ENCODE peak calls at places on chromosomes 12 and 14, in five cellular contexts. One of them, this sample, is unnamed.

GRCh38 chr14:35430459-35431199 is 26.1 kb upstream of the NFKBIA start:
- DNase-seq in H1: no peak
- DNase-seq in IMR-90: no peak
- DNase-seq in K562: no peak
- DNase-seq in HepG2: no peak
- DNase-seq in this sample: no peak

GRCh38 chr12:26402648-26403047 is 207.3 kb downstream of the SSPN start:
- DNase-seq in H1: no peak
- DNase-seq in IMR-90: no peak
- DNase-seq in K562: no peak
- DNase-seq in HepG2: peak; percentile 7
- DNase-seq in this sample: peak; percentile 15

GRCh38 chr12:46445551-46446235 is 73.1 kb upstream of the SLC38A2 start:
- DNase-seq in H1: no peak
- DNase-seq in IMR-90: no peak
- DNase-seq in K562: no peak
- DNase-seq in HepG2: no peak
- DNase-seq in this sample: no peak

GRCh38 chr14:99258341-99258781 is 13.6 kb downstream of the BCL11B start:
- DNase-seq in H1: no peak
- DNase-seq in IMR-90: no peak
- DNase-seq in K562: no peak
- DNase-seq in HepG2: no peak
- DNase-seq in this sample: no peak

GRCh38 chr12:124700810-124701594 is 133.6 kb upstream of the NCOR2 start:
- DNase-seq in H1: no peak
- DNase-seq in IMR-90: peak; percentile 50
- DNase-seq in K562: no peak
- DNase-seq in HepG2: no peak
- DNase-seq in this sample: peak; percentile 69

GRCh38 chr12:6553051-6553868 is 2.6 kb downstream of the IFFO1 start:
- DNase-seq in H1: no peak
- DNase-seq in IMR-90: peak; percentile 73
- DNase-seq in K562: no peak
- DNase-seq in HepG2: no peak
- DNase-seq in this sample: no peak

GRCh38 chr14:99945732-99946651 is 119.2 kb upstream of the EVL start:
- DNase-seq in H1: no peak
- DNase-seq in IMR-90: peak; percentile 20
- DNase-seq in K562: no peak
- DNase-seq in HepG2: no peak
- DNase-seq in this sample: no peak

GRCh38 chr12:54052745-54053624 is 650 bp upstream of the HOXC4 start:
- DNase-seq in H1: no peak
- DNase-seq in IMR-90: no peak
- DNase-seq in K562: no peak
- DNase-seq in HepG2: no peak
- DNase-seq in this sample: no peak

GRCh38 chr12:78085562-78086182 is 255.0 kb downstream of the NAV3 start:
- DNase-seq in H1: no peak
- DNase-seq in IMR-90: peak; percentile 74
- DNase-seq in K562: no peak
- DNase-seq in HepG2: no peak
- DNase-seq in this sample: no peak

GRCh38 chr14:92549853-92550244 is 36.3 kb downstream of the RIN3 start:
- DNase-seq in H1: no peak
- DNase-seq in IMR-90: peak; percentile 16
- DNase-seq in K562: no peak
- DNase-seq in HepG2: no peak
- DNase-seq in this sample: no peak

GRCh38 chr12:42039146-42039545 is 105.5 kb downstream of the GXYLT1 start:
- DNase-seq in H1: no peak
- DNase-seq in IMR-90: peak; percentile 43
- DNase-seq in K562: no peak
- DNase-seq in HepG2: no peak
- DNase-seq in this sample: peak; percentile 26

GRCh38 chr12:52029686-52030085 is 21.6 kb upstream of the NR4A1 start:
- DNase-seq in H1: peak; percentile 71
- DNase-seq in IMR-90: peak; percentile 52
- DNase-seq in K562: no peak
- DNase-seq in HepG2: no peak
- DNase-seq in this sample: peak; percentile 76

GRCh38 chr12:68746572-68747180 is 700 bp downstream of the SLC35E3 start:
- DNase-seq in H1: no peak
- DNase-seq in IMR-90: peak; percentile 68
- DNase-seq in K562: peak; percentile 36
- DNase-seq in HepG2: peak; percentile 48
- DNase-seq in this sample: peak; percentile 51

GRCh38 chr12:110012137-110012536 is 12.9 kb downstream of the ANKRD13A start:
- DNase-seq in H1: no peak
- DNase-seq in IMR-90: no peak
- DNase-seq in K562: no peak
- DNase-seq in HepG2: peak; percentile 37
- DNase-seq in this sample: no peak

GRCh38 chr14:70871863-70872677 is 35.2 kb upstream of the PCNX1 start:
- DNase-seq in H1: no peak
- DNase-seq in IMR-90: no peak
- DNase-seq in K562: no peak
- DNase-seq in HepG2: no peak
- DNase-seq in this sample: no peak

GRCh38 chr14:101603096-101603495 is 41.8 kb downstream of the DIO3 start:
- DNase-seq in H1: peak; percentile 32
- DNase-seq in IMR-90: no peak
- DNase-seq in K562: no peak
- DNase-seq in HepG2: no peak
- DNase-seq in this sample: no peak

GRCh38 chr14:68442828-68443460 is 349.9 kb downstream of the ZFP36L1 start:
- DNase-seq in H1: no peak
- DNase-seq in IMR-90: peak; percentile 49
- DNase-seq in K562: no peak
- DNase-seq in HepG2: no peak
- DNase-seq in this sample: no peak

GRCh38 chr14:51638071-51638944 is 13.4 kb upstream of the FRMD6 start:
- DNase-seq in H1: peak; percentile 48
- DNase-seq in IMR-90: no peak
- DNase-seq in K562: no peak
- DNase-seq in HepG2: peak; percentile 75
- DNase-seq in this sample: peak; percentile 68

GRCh38 chr14:75450381-75451276 is 22.8 kb downstream of the JDP2 start:
- DNase-seq in H1: no peak
- DNase-seq in IMR-90: peak; percentile 40
- DNase-seq in K562: no peak
- DNase-seq in HepG2: peak; percentile 61
- DNase-seq in this sample: no peak

GRCh38 chr12:80935076-80935475 is 2.7 kb downstream of the LIN7A start:
- DNase-seq in H1: no peak
- DNase-seq in IMR-90: no peak
- DNase-seq in K562: no peak
- DNase-seq in HepG2: no peak
- DNase-seq in this sample: no peak

GRCh38 chr12:51320695-51321320 is 3.2 kb downstream of the BIN2 start:
- DNase-seq in H1: no peak
- DNase-seq in IMR-90: peak; percentile 26
- DNase-seq in K562: peak; percentile 56
- DNase-seq in HepG2: no peak
- DNase-seq in this sample: peak; percentile 79

GRCh38 chr14:100406505-100407131 is 83.5 kb downstream of the SLC25A47 start:
- DNase-seq in H1: no peak
- DNase-seq in IMR-90: peak; percentile 32
- DNase-seq in K562: peak; percentile 48
- DNase-seq in HepG2: peak; percentile 66
- DNase-seq in this sample: no peak

GRCh38 chr12:64125913-64126312 is 96.2 kb downstream of the KICS2 start:
- DNase-seq in H1: no peak
- DNase-seq in IMR-90: no peak
- DNase-seq in K562: no peak
- DNase-seq in HepG2: no peak
- DNase-seq in this sample: no peak

GRCh38 chr12:87827638-87828264 is 201.4 kb downstream of the C12orf50 start:
- DNase-seq in H1: no peak
- DNase-seq in IMR-90: peak; percentile 86
- DNase-seq in K562: no peak
- DNase-seq in HepG2: no peak
- DNase-seq in this sample: peak; percentile 84

GRCh38 chr12:130711751-130712150 is 4.3 kb downstream of the RIMBP2 start:
- DNase-seq in H1: no peak
- DNase-seq in IMR-90: no peak
- DNase-seq in K562: no peak
- DNase-seq in HepG2: no peak
- DNase-seq in this sample: no peak

GRCh38 chr12:104896710-104897109 is 61.4 kb downstream of the SLC41A2 start:
- DNase-seq in H1: no peak
- DNase-seq in IMR-90: no peak
- DNase-seq in K562: no peak
- DNase-seq in HepG2: no peak
- DNase-seq in this sample: no peak

GRCh38 chr14:21097616-21098133 is 780 bp downstream of the ZNF219 start:
- DNase-seq in H1: no peak
- DNase-seq in IMR-90: no peak
- DNase-seq in K562: no peak
- DNase-seq in HepG2: no peak
- DNase-seq in this sample: no peak

GRCh38 chr14:91257328-91258020 is 13.0 kb upstream of the GPR68 start:
- DNase-seq in H1: no peak
- DNase-seq in IMR-90: no peak
- DNase-seq in K562: no peak
- DNase-seq in HepG2: no peak
- DNase-seq in this sample: no peak

GRCh38 chr14:55514819-55515470 is 65.1 kb upstream of the KTN1 start:
- DNase-seq in H1: no peak
- DNase-seq in IMR-90: peak; percentile 87
- DNase-seq in K562: no peak
- DNase-seq in HepG2: no peak
- DNase-seq in this sample: no peak

GRCh38 chr14:90536092-90536491 is 139.3 kb downstream of the CALM1 start:
- DNase-seq in H1: no peak
- DNase-seq in IMR-90: no peak
- DNase-seq in K562: no peak
- DNase-seq in HepG2: no peak
- DNase-seq in this sample: no peak

GRCh38 chr12:99758997-99759396 is 111.4 kb downstream of the GARIN6 start:
- DNase-seq in H1: no peak
- DNase-seq in IMR-90: no peak
- DNase-seq in K562: no peak
- DNase-seq in HepG2: no peak
- DNase-seq in this sample: no peak

DNA sequence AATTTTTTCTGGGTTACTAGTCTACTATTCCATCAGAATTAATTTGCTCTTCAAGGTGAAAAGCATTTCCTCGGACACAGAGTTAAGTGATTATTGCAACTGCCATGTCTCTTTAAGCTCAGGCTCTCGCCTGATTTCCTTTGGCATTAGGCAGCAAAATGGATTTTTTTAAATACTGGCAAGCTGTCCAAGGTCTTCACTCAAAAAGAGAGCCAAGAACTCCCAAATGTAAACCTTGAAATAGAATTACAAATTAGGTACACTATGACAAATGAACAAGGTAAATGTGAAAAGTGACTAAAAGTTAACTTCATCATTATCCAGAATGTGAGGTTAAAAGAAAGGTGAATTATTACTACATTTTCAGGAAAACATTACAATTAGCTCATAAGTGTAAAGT is 111.9 kb downstream of the GARIN6 start:
- DNase-seq in H1: no peak
- DNase-seq in IMR-90: no peak
- DNase-seq in K562: no peak
- DNase-seq in HepG2: no peak
- DNase-seq in this sample: no peak
- TF ChIP-seq MAFK in H1: no peak
- TF ChIP-seq MAFK in IMR-90: no peak
- TF ChIP-seq MAFK in K562: no peak
- TF ChIP-seq MAFK in HepG2: no peak
- TF ChIP-seq MAFK in this sample: no peak

GRCh38 chr14:66603945-66604344 is 96.0 kb downstream of the GPHN start:
- DNase-seq in H1: no peak
- DNase-seq in IMR-90: no peak
- DNase-seq in K562: no peak
- DNase-seq in HepG2: no peak
- DNase-seq in this sample: no peak

GRCh38 chr14:66595394-66595793 is 87.4 kb downstream of the GPHN start:
- DNase-seq in H1: no peak
- DNase-seq in IMR-90: no peak
- DNase-seq in K562: no peak
- DNase-seq in HepG2: no peak
- DNase-seq in this sample: no peak

GRCh38 chr14:66601932-66602578 is 94.1 kb downstream of the GPHN start:
- DNase-seq in H1: no peak
- DNase-seq in IMR-90: no peak
- DNase-seq in K562: no peak
- DNase-seq in HepG2: no peak
- DNase-seq in this sample: no peak

GRCh38 chr14:66596241-66596985 is 88.5 kb downstream of the GPHN start:
- DNase-seq in H1: no peak
- DNase-seq in IMR-90: no peak
- DNase-seq in K562: no peak
- DNase-seq in HepG2: no peak
- DNase-seq in this sample: no peak

GRCh38 chr14:66600416-66600815 is 92.5 kb downstream of the GPHN start:
- DNase-seq in H1: no peak
- DNase-seq in IMR-90: peak; percentile 40
- DNase-seq in K562: no peak
- DNase-seq in HepG2: no peak
- DNase-seq in this sample: no peak
- TF ChIP-seq MAFK in H1: no peak
- TF ChIP-seq MAFK in IMR-90: no peak
- TF ChIP-seq MAFK in K562: no peak
- TF ChIP-seq MAFK in HepG2: no peak
- TF ChIP-seq MAFK in this sample: no peak

DNA sequence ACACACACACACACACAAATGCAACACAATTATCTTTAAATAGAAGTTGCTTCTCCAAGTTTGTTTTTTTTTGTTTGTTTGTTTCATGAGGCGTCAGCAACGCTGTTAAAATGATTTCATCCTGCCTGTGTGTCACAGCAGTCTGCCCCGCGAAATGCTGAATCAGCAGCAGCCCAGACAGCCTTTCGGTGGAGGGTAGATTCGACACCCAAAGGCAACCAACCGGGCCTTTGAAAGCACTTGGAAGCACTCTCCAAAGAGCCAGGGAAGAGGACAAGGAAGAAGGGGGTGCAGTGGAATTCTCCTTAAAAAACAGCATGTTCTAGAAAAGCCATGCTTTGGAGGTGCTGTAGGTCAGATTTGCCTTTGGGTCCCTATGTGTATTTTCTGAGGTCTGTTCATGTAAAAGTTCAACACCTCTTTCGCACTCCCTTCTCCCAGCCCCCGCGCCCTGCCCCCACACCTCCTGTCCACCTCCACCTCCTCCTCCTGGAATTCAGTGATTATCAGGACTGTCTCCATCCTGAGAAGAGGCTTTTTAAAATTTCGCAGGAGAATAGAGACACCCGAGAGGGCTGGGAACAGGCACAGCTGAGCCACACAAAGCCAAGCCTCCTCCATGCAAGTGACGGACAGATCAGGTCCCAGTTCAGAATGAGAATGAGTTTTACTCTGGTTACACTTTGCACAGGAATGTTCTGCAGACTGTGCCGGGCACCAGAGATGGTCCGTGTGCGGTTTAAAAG is 177.8 kb downstream of the ETV6 start:
- DNase-seq in H1: no peak
- DNase-seq in IMR-90: no peak
- DNase-seq in K562: no peak
- DNase-seq in HepG2: no peak
- DNase-seq in this sample: no peak
- TF ChIP-seq MAFK in H1: peak; percentile 96
- TF ChIP-seq MAFK in IMR-90: peak; percentile 95
- TF ChIP-seq MAFK in K562: peak; percentile 96
- TF ChIP-seq MAFK in HepG2: peak; percentile 87
- TF ChIP-seq MAFK in this sample: peak; percentile 89

GRCh38 chr12:96047151-96047620 is 11.8 kb upstream of the LTA4H start:
- DNase-seq in H1: no peak
- DNase-seq in IMR-90: no peak
- DNase-seq in K562: no peak
- DNase-seq in HepG2: no peak
- DNase-seq in this sample: no peak
- TF ChIP-seq MAFK in H1: no peak
- TF ChIP-seq MAFK in IMR-90: no peak
- TF ChIP-seq MAFK in K562: no peak
- TF ChIP-seq MAFK in HepG2: no peak
- TF ChIP-seq MAFK in this sample: no peak